ENCODE peak calls at places on chromosomes 1 and 21, in seven cellular contexts. Y is HCT116, U is K562, L is GM23338, K is A549, O is GM12878, N is SK-N-SH. P is an unnamed sample.

GRCh38 chr1:89598450-89599331 is 34.2 kb upstream of the LRRC8C start:
- DNase-seq in U (peak; percentile 56), Y (peak; percentile 26), K (peak; percentile 31), O (no peak), L (peak; percentile 74), N (peak; percentile 55), P (peak; percentile 4)

GRCh38 chr1:27098447-27099153 is 56.3 kb downstream of the SLC9A1 start:
- DNase-seq in O (no peak), U (no peak), K (no peak), L (no peak), N (no peak), Y (no peak), P (no peak)

GRCh38 chr1:40270152-40270834 is 12.3 kb downstream of the ZMPSTE24 start:
- DNase-seq in L (no peak), Y (no peak), U (no peak), N (no peak), K (no peak), O (no peak), P (no peak)

GRCh38 chr1:94927405-94928175 is 680 bp upstream of the CNN3 start:
- DNase-seq in K (peak; percentile 27), U (no peak), N (peak; percentile 26), O (no peak), Y (no peak), L (peak; percentile 82), P (no peak)

GRCh38 chr21:44511219-44511937 is 28.6 kb downstream of the KRTAP10-1 start:
- DNase-seq in U (no peak), L (no peak), Y (no peak), N (no peak), O (no peak), K (no peak), P (no peak)

GRCh38 chr21:43322805-43323204 is 104.1 kb downstream of the SIK1 start:
- DNase-seq in N (no peak), K (no peak), Y (no peak), U (no peak), L (no peak), O (no peak), P (no peak)

GRCh38 chr1:111833334-111833733 is 77.6 kb downstream of the DDX20 start:
- DNase-seq in O (no peak), Y (no peak), U (no peak), L (peak; percentile 63), K (no peak), N (no peak), P (no peak)

GRCh38 chr1:116881879-116882520 is 27.7 kb upstream of the PTGFRN start:
- DNase-seq in Y (no peak), K (peak; percentile 36), O (no peak), L (peak; percentile 81), N (no peak), U (peak; percentile 79), P (peak; percentile 76)

GRCh38 chr1:208977861-208978260 is 605.7 kb upstream of the CAMK1G start:
- DNase-seq in K (no peak), L (no peak), U (no peak), O (no peak), Y (no peak), N (no peak), P (no peak)

GRCh38 chr1:226223786-226224244 is 351 bp downstream of the MIXL1 start:
- DNase-seq in L (peak; percentile 77), U (no peak), K (peak; percentile 15), Y (no peak), N (peak; percentile 82), O (no peak), P (peak; percentile 25)

GRCh38 chr1:100523038-100523649 is 14.8 kb upstream of the GPR88 start:
- DNase-seq in Y (no peak), U (no peak), K (no peak), N (no peak), O (peak; percentile 21), L (no peak), P (peak; percentile 80)

GRCh38 chr1:238485906-238486219 is 595.1 kb upstream of the ZP4 start:
- DNase-seq in L (peak; percentile 21), K (no peak), Y (no peak), N (no peak), O (no peak), U (no peak), P (no peak)

GRCh38 chr1:19062258-19063029 is 106.0 kb upstream of the IFFO2 start:
- DNase-seq in Y (peak; percentile 8), L (no peak), K (no peak), N (no peak), O (no peak), U (peak; percentile 47), P (no peak)

GRCh38 chr1:67970088-67970487 is 80.3 kb downstream of the DIRAS3 start:
- DNase-seq in U (no peak), K (peak; percentile 40), Y (peak; percentile 63), O (no peak), L (no peak), N (no peak), P (no peak)

GRCh38 chr1:5345556-5345955 is 646.7 kb downstream of the NPHP4 start:
- DNase-seq in O (no peak), N (no peak), U (no peak), Y (no peak), K (no peak), L (no peak), P (no peak)

GRCh38 chr21:39923441-39923840 is 56.2 kb downstream of the PCP4 start:
- DNase-seq in N (no peak), L (no peak), K (no peak), O (no peak), Y (no peak), U (no peak), P (no peak)

GRCh38 chr1:65208577-65208976 is 60.6 kb downstream of the AK4 start:
- DNase-seq in U (no peak), N (no peak), O (no peak), K (no peak), Y (no peak), L (peak; percentile 57), P (no peak)

GRCh38 chr1:84845357-84845756 is 47.6 kb downstream of the LPAR3 start:
- DNase-seq in L (no peak), O (no peak), U (no peak), Y (no peak), N (no peak), K (no peak), P (no peak)

GRCh38 chr1:42260376-42261078 is 74.5 kb downstream of the FOXJ3 start:
- DNase-seq in U (no peak), N (no peak), Y (no peak), K (no peak), L (no peak), O (peak; percentile 21), P (no peak)

GRCh38 chr1:72000809-72001208 is 281.5 kb downstream of the NEGR1 start:
- DNase-seq in U (no peak), K (peak; percentile 28), L (peak; percentile 52), N (no peak), O (no peak), Y (no peak), P (no peak)

DNA sequence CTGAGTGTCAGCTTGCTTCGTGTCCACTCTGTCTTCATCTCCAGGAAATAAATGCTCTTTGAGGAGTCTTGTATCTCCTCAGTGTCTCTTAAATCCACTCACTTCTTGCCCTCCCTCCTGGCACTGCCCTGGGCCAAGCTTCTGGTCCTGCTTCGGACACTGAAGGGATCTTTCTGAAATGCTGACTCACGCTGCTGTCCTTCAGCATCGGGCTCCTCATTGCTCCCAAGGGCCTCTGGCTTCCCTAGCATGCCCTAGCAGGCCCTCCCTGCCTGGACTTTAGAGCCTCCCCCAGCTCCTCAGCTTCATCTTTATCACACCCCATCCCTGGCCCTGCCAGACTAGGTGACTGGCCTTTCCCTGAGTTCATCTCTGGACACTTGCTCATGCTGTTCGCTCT is 96.6 kb downstream of the FOXD2 start:
- DNase-seq in O (no peak), N (no peak), Y (no peak), K (no peak), U (peak; percentile 28), L (no peak), P (no peak)
- TF ChIP-seq REST in O (no peak), N (no peak), Y (no peak), K (no peak), U (no peak), L (no peak), P (no peak)

DNA sequence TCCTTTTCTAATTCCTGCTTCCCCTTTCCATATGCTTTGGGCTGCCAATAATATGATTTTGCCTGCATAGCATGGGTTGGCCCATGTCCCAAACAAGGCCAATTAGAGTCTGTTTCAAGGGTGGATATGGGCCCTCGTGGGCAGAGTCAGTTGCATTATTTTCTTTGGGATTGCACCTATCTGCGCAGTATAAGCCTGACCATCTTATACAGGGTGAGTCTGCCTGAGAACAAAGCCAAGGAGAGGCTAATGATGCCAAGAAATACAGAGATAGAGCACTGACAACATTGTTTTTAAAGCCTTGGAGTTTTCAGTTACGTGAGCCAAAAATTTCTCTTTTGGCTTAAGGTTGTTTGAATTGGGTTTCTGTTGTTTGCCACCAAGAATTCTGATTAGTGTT is 18.6 kb downstream of the OVAAL start:
- DNase-seq in L (no peak), O (no peak), K (no peak), U (no peak), Y (no peak), N (no peak), P (no peak)
- TF ChIP-seq REST in L (no peak), O (no peak), K (no peak), U (no peak), Y (no peak), N (no peak), P (no peak)

GRCh38 chr1:50976890-50977574 is 7.0 kb downstream of the CDKN2C start:
- DNase-seq in K (peak; percentile 77), L (peak; percentile 50), Y (no peak), N (peak; percentile 66), U (peak; percentile 78), O (no peak), P (no peak)
- TF ChIP-seq REST in K (no peak), L (no peak), Y (no peak), N (no peak), U (no peak), O (no peak), P (no peak)

GRCh38 chr1:202623075-202623474 is 87.2 kb downstream of the SYT2 start:
- DNase-seq in L (no peak), U (peak; percentile 65), K (peak; percentile 31), N (no peak), Y (no peak), O (no peak), P (no peak)
- TF ChIP-seq REST in L (no peak), U (no peak), K (no peak), N (no peak), Y (no peak), O (no peak), P (no peak)

GRCh38 chr1:54748094-54748835 is 16.1 kb downstream of the PARS2 start:
- DNase-seq in L (no peak), Y (no peak), K (no peak), N (no peak), U (no peak), O (no peak), P (no peak)
- TF ChIP-seq REST in L (no peak), Y (no peak), K (no peak), N (no peak), U (no peak), O (no peak), P (no peak)

DNA sequence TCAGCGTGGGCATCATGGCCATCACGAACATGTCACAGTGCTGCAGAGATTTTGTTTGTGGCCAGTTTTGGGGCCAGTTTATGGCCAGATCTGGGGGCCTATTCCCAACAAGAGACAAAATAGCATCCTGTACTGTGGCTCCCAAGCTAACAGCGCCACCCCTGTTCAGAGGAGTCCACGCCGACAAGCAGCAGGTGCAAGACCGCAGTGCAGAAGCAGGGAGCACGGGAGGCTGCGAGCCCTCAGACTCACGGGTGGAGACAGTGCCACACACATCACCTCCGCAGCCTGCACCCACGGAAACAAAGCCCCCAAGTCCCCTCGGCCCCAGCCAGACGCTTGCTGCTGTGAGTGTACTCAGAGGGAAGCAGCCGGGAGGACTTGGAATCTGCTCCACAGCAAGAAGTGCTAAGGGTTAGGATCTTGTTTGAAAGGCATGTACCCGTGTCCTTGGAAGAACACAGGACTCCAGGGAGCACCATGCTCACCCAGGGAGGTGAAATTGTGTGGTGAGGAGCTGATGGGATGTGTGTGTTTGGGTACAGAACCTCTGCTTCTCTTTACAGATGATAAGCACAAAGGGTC is 7.1 kb downstream of the TCP10L start:
- DNase-seq in Y (peak; percentile 18), N (peak; percentile 44), K (peak; percentile 32), L (peak; percentile 80), U (peak; percentile 53), O (no peak), P (no peak)
- TF ChIP-seq REST in Y (no peak), N (no peak), K (no peak), L (no peak), U (no peak), O (no peak), P (no peak)